ENCODE peak calls at places on chromosomes 6 and 20, in five cellular contexts. L is HepG2, W is K562, S is A549, I is H1. U is an unnamed sample.

GRCh38 chr6:129432738-129433137 is 277.2 kb downstream of the ARHGAP18 start:
- DNase-seq in L (peak), W (no peak), I (no peak), S (peak), U (no peak)

GRCh38 chr6:88004707-88005106 is 42.9 kb upstream of the SPACA1 start:
- DNase-seq in L (no peak), I (no peak), S (no peak), W (no peak), U (no peak)

GRCh38 chr6:129683606-129684322 is 26.2 kb downstream of the ARHGAP18 start:
- DNase-seq in I (no peak), S (peak), W (peak), L (peak), U (peak)

GRCh38 chr20:63095718-63096654 is 89.2 kb upstream of the BHLHE23 start:
- DNase-seq in W (no peak), I (no peak), L (no peak), S (no peak), U (no peak)

GRCh38 chr20:52923123-52923543 is 49.0 kb upstream of the TSHZ2 start:
- DNase-seq in W (no peak), S (no peak), I (peak), L (no peak), U (no peak)

GRCh38 chr20:152131-152530 is 5.1 kb upstream of the DEFB127 start:
- DNase-seq in W (no peak), L (no peak), I (no peak), S (no peak), U (no peak)

GRCh38 chr6:70622426-70622825 is 45.3 kb upstream of the SMAP1 start:
- DNase-seq in W (no peak), S (no peak), L (no peak), I (no peak), U (no peak)

GRCh38 chr20:52425253-52425652 is 233.7 kb upstream of the ZFP64 start:
- DNase-seq in I (no peak), S (no peak), L (no peak), W (no peak), U (no peak)

GRCh38 chr6:168088161-168089106 is 9.4 kb upstream of the FRMD1 start:
- DNase-seq in S (no peak), L (peak), I (no peak), W (no peak), U (no peak)

GRCh38 chr6:137218917-137219663 is at the start of gene IFNGR1:
- DNase-seq in L (peak), W (peak), S (peak), I (peak), U (peak)

GRCh38 chr6:125640441-125641150 is 108.8 kb upstream of the HEY2 start:
- DNase-seq in W (no peak), L (no peak), S (no peak), I (no peak), U (no peak)

GRCh38 chr6:141202641-141203040 is 930.1 kb upstream of the GJE1 start:
- DNase-seq in L (no peak), W (no peak), S (no peak), I (no peak), U (no peak)

GRCh38 chr20:41172296-41173140 is 35.2 kb downstream of the PLCG1 start:
- DNase-seq in L (no peak), W (no peak), I (no peak), S (no peak), U (no peak)

DNA sequence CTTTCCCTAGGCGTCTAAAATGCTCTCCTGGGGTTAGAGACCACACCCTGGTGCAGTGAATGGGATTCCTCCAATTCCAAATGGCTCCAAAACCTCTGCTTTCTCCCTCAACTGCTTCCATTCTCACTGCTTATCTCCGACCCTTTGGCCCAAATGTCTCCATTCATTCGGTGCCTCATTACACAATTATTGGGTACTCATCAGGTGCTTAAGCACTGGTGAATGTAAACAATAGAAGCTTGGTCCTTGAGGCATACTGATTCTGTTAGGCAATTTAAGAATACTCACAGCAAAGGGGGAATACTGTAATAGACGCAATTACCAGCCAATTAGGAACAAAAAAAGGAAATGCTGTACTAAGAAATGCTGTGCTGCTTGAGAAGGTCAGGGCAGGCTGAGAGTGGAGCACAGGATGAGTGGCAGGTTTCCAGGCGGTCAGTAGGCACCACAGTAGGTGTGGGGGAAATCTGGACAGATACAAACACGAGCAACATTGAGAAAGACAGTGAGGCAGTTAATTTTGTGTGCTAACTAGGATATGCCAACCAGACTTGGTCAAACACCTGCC is 23.0 kb downstream of the GMDS start:
- DNase-seq in W (no peak), S (no peak), I (no peak), L (no peak), U (no peak)
- TF ChIP-seq HDAC2 in W (no peak), S (no peak), I (no peak), L (no peak), U (no peak)

DNA sequence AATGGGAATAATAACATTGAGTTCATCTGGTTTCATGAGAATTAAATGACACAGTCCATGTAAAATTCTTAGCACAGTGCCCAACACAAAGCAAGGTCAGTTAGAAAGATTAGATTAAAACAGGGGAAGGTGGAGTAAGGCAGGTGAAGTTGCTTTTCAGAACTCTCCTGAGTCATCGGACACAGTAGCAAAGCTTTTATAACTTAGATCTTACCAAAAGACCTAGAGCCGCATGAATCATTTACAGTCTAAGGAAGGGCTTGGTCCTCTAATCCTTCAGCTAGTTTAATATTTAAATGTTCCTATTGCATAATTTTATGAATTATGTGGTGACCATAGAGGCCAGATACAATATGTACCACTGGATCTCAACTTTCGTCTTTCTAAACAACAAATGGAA is 202.1 kb upstream of the SNX9 start:
- DNase-seq in S (no peak), I (no peak), W (no peak), L (no peak), U (no peak)
- TF ChIP-seq HDAC2 in S (no peak), I (no peak), W (no peak), L (no peak), U (no peak)

GRCh38 chr6:157456524-157456829 is 75.5 kb downstream of the ZDHHC14 start:
- DNase-seq in S (no peak), W (no peak), I (no peak), L (no peak), U (peak)
- TF ChIP-seq HDAC2 in S (no peak), W (no peak), I (no peak), L (no peak), U (no peak)

GRCh38 chr6:75203721-75204120 is 2.1 kb downstream of the COL12A1 start:
- DNase-seq in W (no peak), S (no peak), L (no peak), I (no peak), U (no peak)
- TF ChIP-seq HDAC2 in W (no peak), S (no peak), L (no peak), I (no peak), U (no peak)

DNA sequence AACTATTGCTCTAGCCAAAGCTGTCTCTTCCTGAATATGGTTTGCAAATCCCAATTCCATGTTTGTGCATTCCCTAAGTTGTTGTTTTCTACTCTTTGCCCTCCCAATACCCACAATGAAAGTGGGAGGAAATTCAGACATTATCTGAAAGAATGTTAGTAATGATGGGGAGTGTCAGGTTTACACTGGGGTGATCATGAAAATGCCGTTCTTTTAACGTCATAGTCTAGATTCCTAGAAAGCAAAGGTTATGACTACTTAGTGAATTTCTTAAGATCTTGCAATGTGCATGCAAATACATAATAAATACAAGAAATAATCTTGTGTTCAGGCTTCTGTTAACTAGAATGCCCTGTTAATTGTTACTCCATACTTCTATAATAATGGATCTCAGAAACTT is 101.0 kb downstream of the LCA5 start:
- DNase-seq in S (peak), I (no peak), W (no peak), L (no peak), U (no peak)
- TF ChIP-seq HDAC2 in S (no peak), I (no peak), W (no peak), L (no peak), U (no peak)

GRCh38 chr6:108497883-108498282 is 62.8 kb upstream of the FOXO3 start:
- DNase-seq in S (peak), I (no peak), W (no peak), L (peak), U (no peak)
- TF ChIP-seq HDAC2 in S (no peak), I (no peak), W (no peak), L (no peak), U (no peak)

GRCh38 chr20:36856196-36856595 is 19.7 kb upstream of the TLDC2 start:
- DNase-seq in I (no peak), W (no peak), L (no peak), S (no peak), U (no peak)

GRCh38 chr20:36854343-36855240 is 21.3 kb upstream of the TLDC2 start:
- DNase-seq in L (no peak), S (peak), W (peak), I (no peak), U (no peak)

GRCh38 chr20:36855241-36855657 is 20.7 kb upstream of the TLDC2 start:
- DNase-seq in W (no peak), S (no peak), I (no peak), L (no peak), U (no peak)

GRCh38 chr20:36859282-36859555 is 16.7 kb upstream of the TLDC2 start:
- DNase-seq in W (no peak), S (no peak), L (no peak), I (no peak), U (no peak)

GRCh38 chr20:36856691-36857635 is 19.0 kb upstream of the TLDC2 start:
- DNase-seq in W (no peak), S (no peak), I (no peak), L (no peak), U (no peak)
- TF ChIP-seq HDAC2 in W (no peak), S (no peak), I (no peak), L (no peak), U (no peak)

DNA sequence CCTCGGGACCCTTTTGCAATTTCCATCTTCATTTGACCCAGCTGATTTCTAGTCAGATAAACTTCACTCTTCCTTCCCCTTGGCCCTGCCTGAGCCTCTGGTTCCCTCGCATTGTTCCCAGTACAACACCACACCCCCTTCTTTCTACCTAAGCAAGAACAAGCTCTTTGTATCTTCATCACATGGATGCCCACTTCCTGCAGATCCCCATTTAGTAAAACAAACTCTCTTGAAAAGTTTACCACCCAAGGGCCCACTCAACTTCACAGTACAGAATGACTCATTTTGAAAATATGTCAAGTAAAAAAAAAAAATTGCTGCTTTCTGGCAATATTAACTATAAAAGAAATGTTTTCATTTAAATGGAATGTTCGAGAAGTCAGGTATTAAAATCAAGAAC is 5.2 kb downstream of the FAXC start:
- DNase-seq in S (no peak), I (no peak), W (no peak), L (peak), U (no peak)
- TF ChIP-seq HDAC2 in S (no peak), I (no peak), W (no peak), L (no peak), U (no peak)

DNA sequence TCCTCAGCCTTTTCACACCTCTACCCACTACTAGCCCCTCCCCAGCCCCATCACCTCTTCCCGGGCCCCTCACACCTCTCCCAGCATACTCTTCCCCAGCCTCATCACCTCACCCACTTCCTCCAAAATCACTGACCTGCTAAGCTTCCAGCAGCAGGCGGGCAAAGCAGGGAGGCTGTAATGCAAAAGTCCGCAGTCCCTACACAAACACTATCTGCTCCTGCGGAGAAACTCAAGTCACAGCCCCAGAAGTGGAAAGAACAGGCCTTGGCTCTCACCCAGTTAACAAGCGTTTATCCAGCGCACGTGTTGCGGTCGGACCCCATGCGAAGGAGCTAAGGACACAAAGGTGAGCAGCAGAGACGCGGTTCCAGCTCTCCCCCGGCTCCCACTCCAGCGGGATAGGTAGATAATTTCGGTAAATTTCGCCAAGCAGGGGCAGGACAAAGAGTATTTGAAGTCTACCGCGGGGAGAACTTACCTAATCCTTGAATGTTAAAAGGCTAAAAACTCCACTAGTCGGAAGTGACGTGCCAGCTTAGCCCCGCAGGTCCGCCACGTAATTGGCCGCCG is 768 bp upstream of the TRIM39 start:
- DNase-seq in I (peak), L (no peak), W (peak), S (no peak), U (peak)
- TF ChIP-seq HDAC2 in I (no peak), L (no peak), W (peak), S (no peak), U (peak)

DNA sequence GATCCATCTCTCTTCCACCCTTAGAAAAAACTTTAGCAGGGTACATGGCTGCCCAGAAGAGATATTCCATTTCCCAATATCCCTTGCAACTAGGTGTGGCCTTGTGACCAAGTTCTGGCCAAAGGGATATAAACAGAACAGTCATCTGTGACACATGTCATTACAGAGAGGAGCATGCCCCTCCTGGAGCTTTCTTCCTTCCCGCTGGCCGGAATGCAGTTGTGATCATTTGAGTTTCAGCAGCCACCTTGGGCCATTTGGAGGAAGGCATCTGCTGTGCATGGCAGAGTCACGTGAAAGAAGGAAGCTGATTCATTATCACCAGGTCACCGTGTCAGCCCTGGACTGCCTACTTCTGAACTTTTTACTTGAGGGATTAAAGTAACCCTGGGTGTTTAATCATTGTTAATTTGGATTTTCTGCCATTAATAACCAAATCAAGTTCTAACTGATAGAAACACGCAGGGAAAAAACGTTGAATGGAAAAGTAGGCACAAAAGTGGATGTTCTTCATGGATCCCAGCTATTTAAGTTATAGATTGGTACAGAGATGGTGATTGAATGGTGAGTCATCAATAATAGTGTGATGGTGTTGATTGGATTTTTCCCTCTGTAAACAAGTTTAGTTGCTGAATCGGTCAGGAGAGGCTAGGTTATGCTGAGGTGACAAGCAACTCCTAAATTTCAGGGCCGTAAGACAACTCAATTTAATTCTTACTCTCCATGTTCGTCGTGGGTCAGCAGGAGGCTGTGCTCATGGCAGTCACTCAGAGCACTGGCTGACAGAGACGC is 80.7 kb upstream of the CCDC167 start:
- DNase-seq in I (no peak), L (no peak), W (peak), S (no peak), U (no peak)
- TF ChIP-seq HDAC2 in I (no peak), L (no peak), W (peak), S (no peak), U (no peak)